ENCODE peak calls at places on chromosomes 4 and X, in nine cellular contexts. J is right lobe of liver, V is stomach, X is fibroblast of lung, K is left ventricle myocardium inferior, T is transverse colon, Q is ovary, C is RWPE2, G is heart right ventricle. U is an unnamed sample.
A peak's percentile ranks its signal among the peaks of the same experiment; 100 is the strongest.

GRCh38 chr4:133151301-133151680 is 2.2 kb downstream of the PCDH10 start:
- DNase-seq in Q (no peak), G (no peak), X (peak; percentile 15), K (no peak), V (no peak), C (no peak), T (no peak), J (no peak), U (no peak)

GRCh38 chrX:16119353-16120220 is 3.8 kb upstream of the GRPR start:
- DNase-seq in K (no peak), C (no peak), V (no peak), G (no peak), Q (no peak), X (no peak), J (no peak), T (no peak), U (peak; percentile 79)

GRCh38 chr4:133186845-133187244 is 37.8 kb downstream of the PCDH10 start:
- DNase-seq in C (no peak), J (no peak), K (no peak), T (no peak), G (no peak), Q (no peak), V (no peak), X (no peak), U (no peak)

GRCh38 chr4:168651374-168651773 is 154.5 kb downstream of the PALLD start:
- DNase-seq in C (no peak), T (no peak), K (no peak), X (no peak), G (no peak), Q (no peak), J (no peak), V (no peak), U (no peak)

GRCh38 chr4:116453127-116453526 is 632.2 kb downstream of the TRAM1L1 start:
- DNase-seq in V (no peak), J (no peak), G (no peak), X (no peak), C (no peak), T (no peak), K (no peak), Q (no peak), U (no peak)

GRCh38 chr4:24559889-24560288 is 24.5 kb downstream of the DHX15 start:
- DNase-seq in V (no peak), X (peak; percentile 77), T (no peak), J (no peak), K (no peak), G (no peak), C (no peak), Q (no peak), U (no peak)

GRCh38 chr4:84597450-84597849 is 14.5 kb downstream of the CDS1 start:
- DNase-seq in T (no peak), X (no peak), C (no peak), V (no peak), K (no peak), J (no peak), Q (no peak), G (no peak), U (no peak)

GRCh38 chr4:148776944-148777343 is 334.7 kb upstream of the NR3C2 start:
- DNase-seq in T (no peak), C (no peak), G (no peak), V (no peak), Q (no peak), J (no peak), K (no peak), X (no peak), U (no peak)

GRCh38 chr4:137641554-137641953 is 109.3 kb upstream of the PCDH18 start:
- DNase-seq in G (no peak), C (no peak), V (no peak), Q (no peak), X (peak; percentile 76), T (no peak), J (no peak), K (no peak), U (no peak)

GRCh38 chr4:87555751-87556619 is 26.8 kb upstream of the SPARCL1 start:
- DNase-seq in J (no peak), T (no peak), X (peak; percentile 96), V (no peak), Q (no peak), C (no peak), G (no peak), K (no peak), U (no peak)

GRCh38 chrX:42025861-42026260 is 102.5 kb upstream of the CASK start:
- DNase-seq in X (no peak), T (no peak), G (no peak), V (no peak), J (no peak), C (no peak), Q (no peak), K (no peak), U (no peak)

GRCh38 chrX:49850028-49850427 is 20.9 kb downstream of the PAGE4 start:
- DNase-seq in J (no peak), X (no peak), G (no peak), V (no peak), T (no peak), Q (no peak), C (no peak), K (no peak), U (no peak)

GRCh38 chr4:149347139-149347538 is 468.5 kb downstream of the IQCM start:
- DNase-seq in T (no peak), Q (no peak), C (no peak), K (no peak), G (no peak), X (peak; percentile 63), J (no peak), V (no peak), U (no peak)

GRCh38 chrX:130049821-130050220 is 60.5 kb downstream of the ELF4 start:
- DNase-seq in X (no peak), J (no peak), T (no peak), C (no peak), G (no peak), K (peak; percentile 20), Q (no peak), V (no peak), U (no peak)

GRCh38 chrX:130047416-130047815 is 62.9 kb downstream of the ELF4 start:
- DNase-seq in X (no peak), G (no peak), Q (no peak), K (no peak), V (no peak), T (no peak), J (no peak), C (no peak), U (no peak)

GRCh38 chrX:130053236-130053635 is 57.1 kb downstream of the ELF4 start:
- DNase-seq in K (no peak), Q (no peak), G (no peak), X (no peak), C (no peak), J (no peak), V (no peak), T (no peak), U (no peak)

GRCh38 chrX:130051176-130051845 is 59.0 kb downstream of the ELF4 start:
- DNase-seq in Q (no peak), X (no peak), V (no peak), G (no peak), T (no peak), C (no peak), K (no peak), J (no peak), U (no peak)

DNA sequence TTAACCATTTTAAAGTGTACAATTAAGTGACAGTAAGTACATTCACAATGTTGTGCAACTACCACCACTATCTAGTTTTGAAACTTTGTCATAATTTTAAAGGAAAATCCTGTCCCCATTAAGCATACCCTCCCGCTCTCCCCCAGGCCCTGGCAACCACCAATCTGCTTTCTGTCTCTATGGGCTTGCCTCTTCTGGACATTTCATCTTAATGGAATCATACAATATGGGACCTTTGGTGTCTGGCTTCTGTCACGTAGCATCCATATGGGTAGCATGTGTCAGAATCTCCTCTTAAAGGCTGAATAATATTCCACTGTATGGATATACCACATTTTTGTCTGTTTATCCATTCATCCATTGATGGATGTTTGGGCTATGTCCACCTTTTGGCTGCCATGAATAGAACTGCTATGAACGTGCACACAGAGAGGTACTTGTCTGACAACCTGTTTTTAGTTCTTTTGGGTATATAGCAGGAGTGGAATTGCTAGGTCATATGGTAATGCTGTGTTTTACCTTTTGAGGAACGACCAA is 61.5 kb downstream of the ELF4 start:
- DNase-seq in Q (no peak), G (no peak), X (no peak), C (no peak), K (no peak), J (no peak), V (no peak), T (no peak), U (no peak)
- H3K36me3 ChIP-seq in Q (no peaks in the 10 kb centered on the region), G (peaks cover 77% of the 10 kb centered on the region), X (peaks cover 9% of the 10 kb centered on the region), C (peaks cover 7% of the 10 kb centered on the region), K (peaks cover 56% of the 10 kb centered on the region), J (no peaks in the 10 kb centered on the region), V (peaks cover 88% of the 10 kb centered on the region), T (no peaks in the 10 kb centered on the region), U (no peaks in the 10 kb centered on the region)

DNA sequence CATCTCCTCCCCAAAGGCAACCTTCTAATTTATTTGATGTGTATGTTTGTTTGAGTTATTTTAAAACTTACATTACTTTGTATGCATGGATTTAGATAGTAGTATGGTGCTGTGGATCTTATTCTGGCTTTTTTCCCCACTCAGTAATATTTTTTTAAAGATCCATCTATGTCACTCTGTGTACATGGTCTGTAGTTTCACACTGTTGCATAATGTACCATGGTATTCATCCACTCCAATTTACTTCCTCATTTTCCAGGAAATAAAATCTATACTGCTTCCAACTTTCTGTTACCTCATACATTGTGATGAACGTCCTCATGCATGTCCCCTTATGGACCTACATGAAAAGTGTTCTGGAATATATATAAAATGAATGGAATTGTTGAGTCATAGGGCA is 17.6 kb downstream of the ARMCX2 start:
- DNase-seq in V (no peak), Q (no peak), J (no peak), C (no peak), T (no peak), X (no peak), G (no peak), K (no peak), U (no peak)
- H3K27me3 ChIP-seq in V (no peaks in the 10 kb centered on the region), Q (no peaks in the 10 kb centered on the region), J (no peaks in the 10 kb centered on the region), C (no peaks in the 10 kb centered on the region), T (no peaks in the 10 kb centered on the region), X (no peaks in the 10 kb centered on the region), G (no peaks in the 10 kb centered on the region), K (no peaks in the 10 kb centered on the region), U (no peaks in the 10 kb centered on the region)

DNA sequence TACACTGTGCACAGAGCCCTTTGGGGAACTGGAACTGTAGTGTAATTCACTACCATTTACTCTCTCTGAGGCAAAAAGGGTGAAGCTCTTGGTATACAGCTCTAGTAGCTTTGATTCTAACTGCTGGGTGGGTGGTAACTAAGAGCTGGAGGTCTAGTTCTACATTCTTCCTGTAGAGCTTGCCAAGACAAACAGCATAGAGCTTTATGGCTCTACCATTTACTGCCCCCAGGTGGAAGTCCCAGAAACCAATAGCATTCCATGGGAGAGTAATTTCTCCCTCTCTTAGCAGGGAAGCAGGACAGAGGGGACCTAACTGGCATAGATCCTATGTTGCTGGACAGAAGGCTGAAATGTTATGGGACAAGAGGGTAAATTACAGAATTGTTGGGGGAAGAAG is 26.7 kb downstream of the HDAC8 start:
- DNase-seq in V (no peak), J (no peak), T (peak; percentile 20), G (no peak), C (no peak), X (no peak), K (no peak), Q (no peak), U (no peak)
- TF ChIP-seq CTCF in V (no peak), J (peak; percentile 8), T (no peak), G (no peak), C (no peak), X (no peak), K (peak; percentile 22), Q (no peak), U (peak; percentile 11)

GRCh38 chr4:907103-907400 is 25.1 kb downstream of the GAK start:
- DNase-seq in X (no peak), C (no peak), J (no peak), Q (no peak), T (no peak), K (no peak), G (no peak), V (no peak), U (no peak)
- H3K36me3 ChIP-seq in X (peaks cover 6% of the 10 kb centered on the region), C (peaks cover 12% of the 10 kb centered on the region), J (peaks cover 5% of the 10 kb centered on the region), Q (no peaks in the 10 kb centered on the region), T (no peaks in the 10 kb centered on the region), K (peaks cover 49% of the 10 kb centered on the region), G (peaks cover 73% of the 10 kb centered on the region), V (peaks cover 95% of the 10 kb centered on the region), U (peaks cover 35% of the 10 kb centered on the region)